ENCODE peak calls at places on chromosomes 1 and 21, in four cellular contexts. J is CD8-positive, alpha-beta T cell; I is GM12865; D is uterus. A is an unnamed sample.
A peak's percentile ranks its signal among the peaks of the same experiment; 100 is the strongest.

GRCh38 chr1:20903452-20903851 is 116.3 kb upstream of the HP1BP3 start:
- DNase-seq in I (no peak), J (no peak), D (no peak), A (no peak)

GRCh38 chr21:46416551-46416950 is 42.1 kb upstream of the DIP2A start:
- DNase-seq in J (no peak), D (no peak), I (no peak), A (no peak)

GRCh38 chr1:85224734-85225623 is 24.2 kb upstream of the SYDE2 start:
- DNase-seq in D (no peak), I (no peak), J (no peak), A (no peak)

GRCh38 chr1:49435291-49435690 is 588.5 kb downstream of the AGBL4 start:
- DNase-seq in D (no peak), I (no peak), J (no peak), A (no peak)

GRCh38 chr1:83857108-83857507 is 141.8 kb downstream of the TTLL7 start:
- DNase-seq in J (no peak), I (peak; percentile 40), D (no peak), A (peak; percentile 17)

GRCh38 chr1:203475012-203475981 is at the start of gene PRELP:
- DNase-seq in I (no peak), D (peak; percentile 69), J (no peak), A (no peak)

GRCh38 chr21:21806711-21807597 is 808.7 kb downstream of the NCAM2 start:
- DNase-seq in J (no peak), I (no peak), D (no peak), A (no peak)

GRCh38 chr1:180168786-180169640 is 14.3 kb downstream of the QSOX1 start:
- DNase-seq in D (no peak), J (no peak), I (peak; percentile 59), A (no peak)

GRCh38 chr1:24022611-24023359 is 42.7 kb upstream of the SRSF10 start:
- DNase-seq in I (no peak), J (no peak), D (peak; percentile 48), A (no peak)

GRCh38 chr1:156894711-156895407 is 1.3 kb downstream of the PEAR1 start:
- DNase-seq in D (peak; percentile 50), J (no peak), I (no peak), A (no peak)

GRCh38 chr1:78334114-78334513 is 156.7 kb upstream of the PTGFR start:
- DNase-seq in I (no peak), J (no peak), D (no peak), A (no peak)

GRCh38 chr1:221791846-221792245 is 50.0 kb upstream of the DUSP10 start:
- DNase-seq in I (no peak), J (no peak), D (no peak), A (no peak)

GRCh38 chr1:221794925-221795324 is 53.0 kb upstream of the DUSP10 start:
- DNase-seq in I (no peak), J (no peak), D (no peak), A (no peak)

GRCh38 chr1:221795400-221795799 is 53.5 kb upstream of the DUSP10 start:
- DNase-seq in D (no peak), J (no peak), I (peak; percentile 21), A (no peak)

GRCh38 chr1:221794079-221794670 is 52.3 kb upstream of the DUSP10 start:
- DNase-seq in D (no peak), I (peak; percentile 78), J (no peak), A (no peak)

GRCh38 chr1:221793439-221794078 is 51.7 kb upstream of the DUSP10 start:
- DNase-seq in J (no peak), D (no peak), I (peak; percentile 82), A (no peak)
- H3K4me3 ChIP-seq in J (no peak overlapping the region), D (no peak overlapping the region), I (peak overlapping the region; percentile 39), A (no peak overlapping the region)

DNA sequence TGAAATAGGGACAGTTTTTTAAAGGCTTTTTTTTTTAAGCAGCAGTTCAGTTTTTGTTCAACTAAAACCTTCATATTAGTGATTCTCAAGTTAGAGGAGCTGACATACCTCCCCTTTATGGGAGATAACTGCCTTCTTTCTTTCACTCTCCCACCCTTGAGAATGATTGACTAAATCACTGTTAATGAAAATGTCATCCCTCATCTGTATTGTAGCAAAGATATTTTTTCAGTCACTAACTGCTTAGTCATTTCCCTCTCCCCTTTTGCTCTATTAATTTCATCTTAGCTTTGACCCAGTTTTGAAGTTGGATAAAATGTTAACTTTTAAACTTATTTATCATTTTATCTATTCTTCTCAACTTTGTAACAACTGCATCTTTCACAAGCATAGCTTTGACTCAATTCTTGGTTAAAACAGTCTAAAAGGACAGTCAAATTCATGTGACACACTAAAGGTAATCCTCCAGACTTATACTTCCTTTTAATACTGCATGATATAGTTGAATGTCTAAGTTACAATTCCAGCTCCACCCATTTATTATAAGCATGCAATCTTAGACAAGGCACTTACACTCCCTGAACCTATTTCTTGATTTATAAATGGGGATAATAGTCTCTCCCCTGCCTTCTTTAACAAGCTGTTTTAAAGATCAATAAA is 17.1 kb downstream of the CAPZA1 start:
- DNase-seq in J (no peak), D (no peak), I (no peak), A (no peak)
- H3K4me3 ChIP-seq in J (no peak overlapping the region), D (no peak overlapping the region), I (no peak overlapping the region), A (no peak overlapping the region)

DNA sequence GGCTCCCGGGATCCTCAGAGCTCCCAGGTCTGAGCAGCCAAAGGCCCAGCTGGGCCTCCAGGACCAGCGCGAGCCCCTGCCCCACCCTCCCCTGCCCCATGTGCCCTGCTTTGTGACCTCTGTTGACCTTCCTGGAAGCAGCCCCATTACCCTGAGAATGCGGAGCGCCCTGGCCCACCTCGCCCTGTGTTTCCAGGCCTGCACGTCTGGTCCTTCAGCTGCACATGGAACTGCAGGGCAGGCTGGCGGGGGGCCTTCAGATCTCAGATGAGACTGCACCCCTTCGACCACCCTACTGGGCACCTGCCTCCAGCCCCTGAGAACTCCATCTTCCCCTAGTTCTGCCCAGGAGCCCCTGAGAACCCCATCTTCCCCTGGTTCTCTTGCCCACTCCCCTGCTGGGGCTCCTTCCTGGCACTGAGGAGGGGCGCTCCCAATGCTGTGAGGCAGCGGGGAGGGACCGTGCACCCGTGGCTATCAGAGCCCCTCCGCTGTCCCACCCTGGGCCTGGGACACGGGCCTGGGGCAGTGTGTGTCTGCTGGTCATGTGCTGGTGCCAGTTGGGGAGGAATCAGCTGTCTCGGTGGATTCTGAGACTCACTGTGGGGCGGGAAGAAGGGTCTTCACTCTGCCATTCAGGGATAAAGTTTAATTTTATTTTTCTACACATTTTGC is 25.1 kb downstream of the TMEM201 start:
- DNase-seq in D (no peak), J (no peak), I (no peak), A (no peak)
- H3K4me3 ChIP-seq in D (no peak overlapping the region), J (no peak overlapping the region), I (no peak overlapping the region), A (no peak overlapping the region)

GRCh38 chr1:47231314-47232186 is 475 bp downstream of the TAL1 start:
- DNase-seq in D (no peak), J (no peak), I (peak; percentile 5), A (peak; percentile 73)
- H3K4me3 ChIP-seq in D (peak overlapping the region; percentile 20), J (peak overlapping the region; percentile 60), I (no peak overlapping the region), A (peak overlapping the region; percentile 80)

DNA sequence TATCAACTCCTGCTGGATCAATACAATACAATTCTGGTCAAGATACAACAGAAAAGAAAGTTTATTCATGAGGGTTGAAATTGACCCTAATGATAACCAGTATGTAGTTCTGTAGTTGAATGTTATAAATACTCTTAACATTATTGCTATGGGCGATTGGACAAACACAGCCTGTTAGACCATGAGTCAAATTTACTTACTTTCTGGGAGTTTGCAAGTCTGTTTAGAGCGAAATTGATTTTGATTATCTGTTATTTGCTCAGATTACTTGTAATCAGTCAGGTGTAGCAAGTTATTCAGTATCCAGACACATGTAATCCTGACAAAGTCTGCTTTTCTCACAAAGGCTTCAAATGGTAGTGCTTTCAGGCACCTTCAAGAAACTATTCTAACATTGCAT is 216.6 kb upstream of the B3GALT2 start:
- DNase-seq in I (no peak), D (no peak), J (no peak), A (no peak)
- H3K4me3 ChIP-seq in I (no peak overlapping the region), D (no peak overlapping the region), J (no peak overlapping the region), A (no peak overlapping the region)

DNA sequence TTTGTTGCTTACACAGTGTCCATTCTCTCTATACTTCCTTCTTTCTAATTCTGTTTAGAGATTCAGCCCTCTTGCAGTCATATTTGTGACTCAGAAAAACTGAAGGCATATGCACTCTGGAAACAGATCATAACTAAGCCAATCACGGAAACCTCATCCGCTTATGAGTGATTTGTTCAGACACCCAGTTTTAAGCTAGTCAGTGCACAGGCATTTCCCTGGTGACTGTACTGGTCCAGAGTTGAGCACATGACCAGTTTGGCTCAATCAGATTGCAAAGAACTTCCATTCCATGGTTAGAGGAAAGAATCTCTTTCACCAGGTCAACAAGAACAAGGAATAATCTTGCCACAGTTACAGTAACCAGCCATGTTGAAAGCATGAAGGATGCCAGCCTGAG is 69.2 kb upstream of the SGIP1 start:
- DNase-seq in J (no peak), D (no peak), I (no peak), A (no peak)
- H3K4me3 ChIP-seq in J (no peak overlapping the region), D (no peak overlapping the region), I (no peak overlapping the region), A (no peak overlapping the region)

DNA sequence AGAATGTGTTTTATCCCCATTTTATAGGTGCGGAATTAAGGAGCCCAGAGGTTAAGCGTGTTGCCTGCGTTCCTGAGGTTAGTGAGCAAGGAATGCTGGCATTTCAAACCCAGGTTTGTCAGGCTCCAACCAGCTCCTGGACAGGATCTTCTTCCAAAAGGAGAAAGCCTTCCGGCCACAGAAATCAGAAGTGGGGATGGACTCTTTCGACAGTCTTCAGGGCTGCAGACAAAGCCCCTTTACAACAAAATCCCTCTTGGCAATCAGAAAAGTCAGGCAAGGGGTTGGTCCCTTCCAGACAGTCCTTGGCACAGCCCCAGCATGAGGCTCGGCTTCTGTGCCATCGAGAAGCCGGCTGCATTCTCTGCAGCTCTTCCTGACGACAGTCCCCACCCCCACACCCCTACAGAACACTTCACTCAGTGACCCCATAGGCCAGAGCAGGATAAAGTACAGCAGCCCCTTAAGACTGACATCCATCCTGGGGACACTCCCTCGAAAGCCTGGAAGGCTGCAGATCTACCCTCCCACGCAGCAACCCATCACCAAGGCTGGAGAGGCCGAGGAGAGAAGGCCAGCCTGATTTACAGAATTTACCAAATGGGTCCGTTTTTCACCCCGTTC is 82.1 kb downstream of the SSBP3 start:
- DNase-seq in I (no peak), J (no peak), D (peak; percentile 69), A (no peak)
- H3K4me3 ChIP-seq in I (no peak overlapping the region), J (no peak overlapping the region), D (no peak overlapping the region), A (no peak overlapping the region)

GRCh38 chr1:43302226-43302625 is 1.4 kb downstream of the TIE1 start:
- DNase-seq in J (no peak), I (no peak), D (no peak), A (no peak)
- H3K4me3 ChIP-seq in J (no peak overlapping the region), I (no peak overlapping the region), D (peak overlapping the region; percentile 14), A (no peak overlapping the region)

GRCh38 chr1:40451238-40451585 is 936 bp downstream of the ZFP69B start:
- DNase-seq in I (no peak), D (no peak), J (no peak), A (no peak)
- H3K4me3 ChIP-seq in I (peak overlapping the region; percentile 69), D (no peak overlapping the region), J (peak overlapping the region; percentile 81), A (no peak overlapping the region)

DNA sequence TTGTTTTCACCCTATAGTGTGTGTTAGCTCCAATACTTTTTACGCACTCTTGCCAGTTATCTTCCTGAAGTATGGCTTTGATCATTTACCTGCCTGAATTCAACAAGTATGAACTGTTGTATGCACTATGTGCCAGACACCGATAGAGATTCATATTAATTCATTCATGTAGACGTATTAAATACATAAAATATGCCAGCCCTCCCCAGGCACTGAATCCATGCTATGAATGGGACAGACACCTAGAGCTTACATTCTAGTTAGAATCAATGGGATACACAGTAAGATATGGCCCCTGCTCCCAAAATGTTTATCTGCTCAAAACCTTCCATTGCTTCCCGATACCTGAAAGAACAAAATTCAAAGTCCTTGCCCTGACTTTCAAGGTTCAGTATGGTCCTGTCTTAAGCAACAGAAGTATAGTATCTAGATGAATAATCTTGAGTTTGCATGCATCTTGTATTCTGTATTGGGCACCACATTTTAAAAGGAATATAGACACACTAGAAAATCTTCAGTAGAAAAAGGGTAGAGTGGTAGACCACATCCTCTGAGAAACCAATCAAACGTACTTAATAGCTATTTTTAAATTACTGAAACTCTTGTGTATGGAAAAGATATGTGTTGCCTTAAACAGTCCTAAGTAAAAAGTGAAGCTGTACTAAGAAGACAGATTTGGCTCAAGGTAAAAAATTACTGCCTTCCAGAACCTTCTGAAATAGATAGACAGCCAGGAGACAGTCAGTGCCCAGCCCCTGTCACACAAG is 2.9 kb downstream of the CTXND2 start:
- DNase-seq in D (no peak), J (no peak), I (peak; percentile 62), A (peak; percentile 88)
- H3K4me3 ChIP-seq in D (no peak overlapping the region), J (no peak overlapping the region), I (no peak overlapping the region), A (peak overlapping the region; percentile 20)